ENCODE peak calls at places on chromosome 11, in nine cellular contexts. G is hypothalamus; T is CD8-positive, alpha-beta T cell; R is ACHN; N is activated CD8-positive, alpha-beta memory T cell treated with anti-CD3 and anti-CD28 coated beads for 48 hours; K is astrocyte of the cerebellum; H is stimulated activated CD8-positive, alpha-beta memory T cell treated with anti-CD3 and anti-CD28 coated beads, Interleukin-4, amount 100 ng/mL, for 4 hours; O is GM13976; M is GOT3. E is an unnamed sample.

GRCh38 chr11:31397239-31397834 is 27.7 kb downstream of the DNAJC24 start:
- DNase-seq in O (peak), G (no peak), N (no peak), T (no peak), H (no peak), R (peak), K (peak), M (no peak), E (no peak)

GRCh38 chr11:2990617-2991476 is 1.3 kb downstream of the NAP1L4 start:
- DNase-seq in M (no peak), K (no peak), T (peak), R (peak), N (no peak), O (peak), G (no peak), H (no peak), E (no peak)

GRCh38 chr11:210122-210802 is 2.8 kb downstream of the RIC8A start:
- DNase-seq in H (no peak), N (no peak), R (peak), O (no peak), T (no peak), M (no peak), K (peak), G (no peak), E (no peak)

GRCh38 chr11:6319001-6319878 is 1.1 kb downstream of the CAVIN3 start:
- DNase-seq in M (no peak), T (no peak), G (no peak), N (no peak), R (no peak), O (peak), K (no peak), H (no peak), E (no peak)

GRCh38 chr11:76685237-76685636 is 14.7 kb upstream of the LRRC32 start:
- DNase-seq in M (no peak), O (no peak), R (no peak), H (no peak), N (no peak), G (no peak), T (no peak), K (no peak), E (no peak)

GRCh38 chr11:8586805-8587204 is 7.2 kb downstream of the STK33 start:
- DNase-seq in O (no peak), K (no peak), N (no peak), M (no peak), R (no peak), T (no peak), G (no peak), H (no peak), E (no peak)

GRCh38 chr11:19079643-19080440 is 19.3 kb upstream of the MRGPRX2 start:
- DNase-seq in N (no peak), R (no peak), G (no peak), K (peak), O (no peak), H (no peak), T (no peak), M (no peak), E (no peak)

GRCh38 chr11:45906965-45907591 is at the start of gene FREY1:
- DNase-seq in M (no peak), T (no peak), O (no peak), G (no peak), H (no peak), K (no peak), N (no peak), R (no peak), E (no peak)

GRCh38 chr11:33016654-33017053 is 976 bp downstream of the DEPDC7 start:
- DNase-seq in R (peak), H (no peak), N (no peak), T (no peak), K (no peak), M (no peak), O (no peak), G (no peak), E (no peak)

GRCh38 chr11:75996523-75997272 is 181.7 kb downstream of the UVRAG start:
- DNase-seq in T (no peak), R (no peak), K (no peak), N (no peak), M (no peak), H (no peak), O (no peak), G (no peak), E (no peak)

GRCh38 chr11:75454987-75455386 is 22.0 kb upstream of the KLHL35 start:
- DNase-seq in N (no peak), O (no peak), G (no peak), K (no peak), M (no peak), H (no peak), T (no peak), R (no peak), E (no peak)

E was measured in iPS DF 6.9.